ENCODE peak calls at places on chromosome 9, in four cellular contexts. One of them, this sample, is unnamed.

GRCh38 chr9:126532019-126532462 is 81.7 kb upstream of the LMX1B start:
- DNase-seq in upper lobe of right lung: no peak
- DNase-seq in naive thymus-derived CD4-positive, alpha-beta T cell: no peak
- DNase-seq in tibial nerve: no peak
- DNase-seq in this sample: no peak

GRCh38 chr9:79583957-79584654 is 12.3 kb downstream of the TLE4 start:
- DNase-seq in upper lobe of right lung: peak; percentile 75
- DNase-seq in naive thymus-derived CD4-positive, alpha-beta T cell: no peak
- DNase-seq in tibial nerve: no peak
- DNase-seq in this sample: peak; percentile 40

GRCh38 chr9:130869250-130869649 is 27.4 kb downstream of the QRFP start:
- DNase-seq in upper lobe of right lung: peak; percentile 55
- DNase-seq in naive thymus-derived CD4-positive, alpha-beta T cell: no peak
- DNase-seq in tibial nerve: peak; percentile 50
- DNase-seq in this sample: peak; percentile 65

GRCh38 chr9:73116030-73116429 is 35.6 kb upstream of the ANXA1 start:
- DNase-seq in upper lobe of right lung: no peak
- DNase-seq in naive thymus-derived CD4-positive, alpha-beta T cell: no peak
- DNase-seq in tibial nerve: no peak
- DNase-seq in this sample: no peak

GRCh38 chr9:105067895-105068580 is 140.1 kb upstream of the ABCA1 start:
- DNase-seq in upper lobe of right lung: no peak
- DNase-seq in naive thymus-derived CD4-positive, alpha-beta T cell: no peak
- DNase-seq in tibial nerve: no peak
- DNase-seq in this sample: no peak

GRCh38 chr9:126162611-126163381 is 163.8 kb upstream of the MVB12B start:
- DNase-seq in upper lobe of right lung: peak; percentile 56
- DNase-seq in naive thymus-derived CD4-positive, alpha-beta T cell: no peak
- DNase-seq in tibial nerve: no peak
- DNase-seq in this sample: no peak

GRCh38 chr9:17052626-17053025 is 82.2 kb upstream of the CNTLN start:
- DNase-seq in upper lobe of right lung: no peak
- DNase-seq in naive thymus-derived CD4-positive, alpha-beta T cell: no peak
- DNase-seq in tibial nerve: no peak
- DNase-seq in this sample: no peak

GRCh38 chr9:72983512-72984021 is 30.7 kb upstream of the ALDH1A1 start:
- DNase-seq in upper lobe of right lung: no peak
- DNase-seq in naive thymus-derived CD4-positive, alpha-beta T cell: no peak
- DNase-seq in tibial nerve: no peak
- DNase-seq in this sample: no peak

GRCh38 chr9:16458696-16459420 is 411.6 kb downstream of the BNC2 start:
- DNase-seq in upper lobe of right lung: no peak
- DNase-seq in naive thymus-derived CD4-positive, alpha-beta T cell: no peak
- DNase-seq in tibial nerve: no peak
- DNase-seq in this sample: no peak

GRCh38 chr9:126499911-126500599 is 113.7 kb upstream of the LMX1B start:
- DNase-seq in upper lobe of right lung: no peak
- DNase-seq in naive thymus-derived CD4-positive, alpha-beta T cell: no peak
- DNase-seq in tibial nerve: no peak
- DNase-seq in this sample: no peak

GRCh38 chr9:121824651-121825480 is 173.4 kb downstream of the DAB2IP start:
- DNase-seq in upper lobe of right lung: peak; percentile 40
- DNase-seq in naive thymus-derived CD4-positive, alpha-beta T cell: no peak
- DNase-seq in tibial nerve: no peak
- DNase-seq in this sample: no peak

GRCh38 chr9:92550765-92551164 is 15.0 kb upstream of the ECM2 start:
- DNase-seq in upper lobe of right lung: no peak
- DNase-seq in naive thymus-derived CD4-positive, alpha-beta T cell: no peak
- DNase-seq in tibial nerve: no peak
- DNase-seq in this sample: no peak

GRCh38 chr9:118366228-118366627 is 662.0 kb downstream of the TLR4 start:
- DNase-seq in upper lobe of right lung: no peak
- DNase-seq in naive thymus-derived CD4-positive, alpha-beta T cell: no peak
- DNase-seq in tibial nerve: no peak
- DNase-seq in this sample: no peak
- H3K9me3 ChIP-seq in upper lobe of right lung: no peaks in the 10 kb centered on the region
- H3K9me3 ChIP-seq in naive thymus-derived CD4-positive, alpha-beta T cell: no peaks in the 10 kb centered on the region
- H3K9me3 ChIP-seq in tibial nerve: no peaks in the 10 kb centered on the region
- H3K9me3 ChIP-seq in this sample: no peaks in the 10 kb centered on the region

GRCh38 chr9:133148351-133149129 is 15.2 kb downstream of the GBGT1 start:
- DNase-seq in upper lobe of right lung: peak; percentile 88
- DNase-seq in naive thymus-derived CD4-positive, alpha-beta T cell: peak; percentile 72
- DNase-seq in tibial nerve: no peak
- DNase-seq in this sample: peak; percentile 87
- H3K4me1 ChIP-seq in upper lobe of right lung: peaks cover 30% of the 10 kb centered on the region
- H3K4me1 ChIP-seq in naive thymus-derived CD4-positive, alpha-beta T cell: peaks cover 40% of the 10 kb centered on the region
- H3K4me1 ChIP-seq in tibial nerve: no peaks in the 10 kb centered on the region
- H3K4me1 ChIP-seq in this sample: peaks cover 31% of the 10 kb centered on the region

GRCh38 chr9:38685535-38685934 is 34.4 kb downstream of the FAM240B start:
- DNase-seq in upper lobe of right lung: no peak
- DNase-seq in naive thymus-derived CD4-positive, alpha-beta T cell: no peak
- DNase-seq in tibial nerve: no peak
- DNase-seq in this sample: no peak

GRCh38 chr9:38686923-38687322 is 33.0 kb downstream of the FAM240B start:
- DNase-seq in upper lobe of right lung: no peak
- DNase-seq in naive thymus-derived CD4-positive, alpha-beta T cell: no peak
- DNase-seq in tibial nerve: no peak
- DNase-seq in this sample: no peak

GRCh38 chr9:38689678-38690077 is 30.3 kb downstream of the FAM240B start:
- DNase-seq in upper lobe of right lung: no peak
- DNase-seq in naive thymus-derived CD4-positive, alpha-beta T cell: no peak
- DNase-seq in tibial nerve: no peak
- DNase-seq in this sample: no peak

GRCh38 chr9:38687389-38687842 is 32.5 kb downstream of the FAM240B start:
- DNase-seq in upper lobe of right lung: peak; percentile 90
- DNase-seq in naive thymus-derived CD4-positive, alpha-beta T cell: peak; percentile 6
- DNase-seq in tibial nerve: no peak
- DNase-seq in this sample: peak; percentile 39

DNA sequence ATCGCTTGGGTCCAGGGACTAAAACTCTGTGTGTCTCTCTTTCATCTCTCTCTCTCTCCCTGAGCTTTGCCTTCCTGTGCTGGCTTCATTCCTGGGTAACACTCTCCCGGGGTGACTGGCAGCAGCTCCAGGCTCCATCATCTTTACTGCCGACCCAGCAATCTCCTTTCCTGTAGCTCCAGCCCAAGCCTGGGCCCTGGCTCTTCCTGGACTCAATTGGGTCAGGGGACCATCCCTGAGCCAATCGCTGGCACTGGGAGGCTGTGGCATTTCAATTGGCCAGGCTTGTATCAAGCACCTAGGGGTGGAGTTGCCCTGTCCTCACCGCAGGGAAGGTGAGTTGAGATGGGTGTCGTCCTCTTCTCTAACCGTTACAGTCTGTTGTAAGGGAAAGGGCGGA is 31.9 kb downstream of the FAM240B start:
- DNase-seq in upper lobe of right lung: no peak
- DNase-seq in naive thymus-derived CD4-positive, alpha-beta T cell: no peak
- DNase-seq in tibial nerve: no peak
- DNase-seq in this sample: no peak
- H3K4me3 ChIP-seq in upper lobe of right lung: no peak overlapping the region
- H3K4me3 ChIP-seq in naive thymus-derived CD4-positive, alpha-beta T cell: no peak overlapping the region
- H3K4me3 ChIP-seq in tibial nerve: no peak overlapping the region
- H3K4me3 ChIP-seq in this sample: no peak overlapping the region

DNA sequence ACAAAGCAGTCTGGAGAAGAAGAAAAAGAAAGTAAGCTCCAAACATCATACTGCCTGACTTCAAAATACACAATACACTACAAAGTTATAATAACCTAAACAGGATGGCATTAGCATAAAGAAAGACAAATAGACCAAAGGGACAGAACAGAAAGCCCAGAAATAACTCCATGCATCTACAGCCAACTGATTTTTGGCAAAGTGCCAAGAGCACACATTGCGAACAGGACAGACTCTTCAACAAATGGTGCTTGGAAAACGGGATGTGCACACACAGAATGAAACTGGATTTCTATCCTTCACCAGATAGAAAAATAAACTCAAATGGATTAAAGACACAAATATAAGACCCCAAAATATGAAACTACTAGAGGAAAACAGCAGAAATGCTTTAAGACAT is 66.6 kb upstream of the SPATA31E1 start:
- DNase-seq in upper lobe of right lung: no peak
- DNase-seq in naive thymus-derived CD4-positive, alpha-beta T cell: no peak
- DNase-seq in tibial nerve: peak; percentile 37
- DNase-seq in this sample: no peak
- H3K9me3 ChIP-seq in upper lobe of right lung: no peaks in the 10 kb centered on the region
- H3K9me3 ChIP-seq in naive thymus-derived CD4-positive, alpha-beta T cell: no peaks in the 10 kb centered on the region
- H3K9me3 ChIP-seq in tibial nerve: no peaks in the 10 kb centered on the region
- H3K9me3 ChIP-seq in this sample: no peaks in the 10 kb centered on the region

DNA sequence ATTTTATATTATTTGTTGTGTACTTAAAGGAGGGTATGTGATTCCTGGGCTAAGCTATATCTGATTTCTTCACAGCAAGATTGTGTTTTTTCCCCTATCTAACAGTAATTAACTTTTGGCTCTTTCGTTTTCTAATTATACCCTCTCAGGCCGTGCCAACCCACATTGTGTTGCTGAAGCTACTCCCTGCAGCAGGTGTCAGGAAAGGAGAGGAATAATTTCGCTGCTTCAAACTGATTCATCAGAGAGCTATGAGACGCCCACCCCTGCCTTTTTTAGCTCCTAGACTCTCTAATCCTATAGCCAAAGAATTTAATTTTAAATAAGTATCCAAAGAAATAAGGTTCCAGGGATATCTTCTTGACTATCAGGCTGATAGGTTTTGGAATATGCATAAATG is 3.8 kb downstream of the CAVIN4 start:
- DNase-seq in upper lobe of right lung: no peak
- DNase-seq in naive thymus-derived CD4-positive, alpha-beta T cell: no peak
- DNase-seq in tibial nerve: no peak
- DNase-seq in this sample: no peak
- H3K4me1 ChIP-seq in upper lobe of right lung: no peaks in the 10 kb centered on the region
- H3K4me1 ChIP-seq in naive thymus-derived CD4-positive, alpha-beta T cell: no peaks in the 10 kb centered on the region
- H3K4me1 ChIP-seq in tibial nerve: no peaks in the 10 kb centered on the region
- H3K4me1 ChIP-seq in this sample: peaks cover 27% of the 10 kb centered on the region

GRCh38 chr9:137113385-137114159 is 961 bp downstream of the DPP7 start:
- DNase-seq in upper lobe of right lung: peak; percentile 68
- DNase-seq in naive thymus-derived CD4-positive, alpha-beta T cell: peak; percentile 21
- DNase-seq in tibial nerve: no peak
- DNase-seq in this sample: no peak
- H3K4me3 ChIP-seq in upper lobe of right lung: peak overlapping the region; percentile 36
- H3K4me3 ChIP-seq in naive thymus-derived CD4-positive, alpha-beta T cell: no peak overlapping the region
- H3K4me3 ChIP-seq in tibial nerve: no peak overlapping the region
- H3K4me3 ChIP-seq in this sample: peak overlapping the region; percentile 81

GRCh38 chr9:103304797-103305196 is 309.7 kb downstream of the CYLC2 start:
- DNase-seq in upper lobe of right lung: no peak
- DNase-seq in naive thymus-derived CD4-positive, alpha-beta T cell: no peak
- DNase-seq in tibial nerve: no peak
- DNase-seq in this sample: no peak
- H3K9me3 ChIP-seq in upper lobe of right lung: peaks cover 6% of the 10 kb centered on the region
- H3K9me3 ChIP-seq in naive thymus-derived CD4-positive, alpha-beta T cell: peaks cover 6% of the 10 kb centered on the region
- H3K9me3 ChIP-seq in tibial nerve: peaks cover 9% of the 10 kb centered on the region
- H3K9me3 ChIP-seq in this sample: no peaks in the 10 kb centered on the region

GRCh38 chr9:134066923-134067851 is 639 bp downstream of the BRD3 start:
- DNase-seq in upper lobe of right lung: peak; percentile 70
- DNase-seq in naive thymus-derived CD4-positive, alpha-beta T cell: peak; percentile 51
- DNase-seq in tibial nerve: no peak
- DNase-seq in this sample: peak; percentile 66
- H3K4me1 ChIP-seq in upper lobe of right lung: peaks cover 34% of the 10 kb centered on the region
- H3K4me1 ChIP-seq in naive thymus-derived CD4-positive, alpha-beta T cell: peaks cover 26% of the 10 kb centered on the region
- H3K4me1 ChIP-seq in tibial nerve: no peaks in the 10 kb centered on the region
- H3K4me1 ChIP-seq in this sample: peaks cover 41% of the 10 kb centered on the region

DNA sequence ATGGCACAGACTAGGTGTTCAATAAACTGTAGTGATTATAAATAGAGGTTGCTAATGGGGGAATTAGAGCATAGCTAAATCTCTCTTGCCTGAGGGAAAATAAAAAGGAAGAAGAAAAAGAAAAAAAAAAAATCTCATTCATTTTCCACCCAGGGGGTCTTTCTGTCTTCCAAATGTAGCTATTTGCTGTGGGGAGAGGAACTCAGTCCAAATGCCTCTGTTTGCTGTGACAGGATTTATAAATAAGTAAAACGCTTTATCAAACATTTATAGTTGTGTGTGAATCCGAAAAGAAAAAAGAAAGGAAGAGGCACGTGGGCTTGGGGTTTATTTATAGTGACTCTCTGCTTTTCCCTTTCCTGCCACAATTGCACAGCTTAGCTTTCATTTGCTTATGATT is 245.8 kb downstream of the ASTN2 start:
- DNase-seq in upper lobe of right lung: no peak
- DNase-seq in naive thymus-derived CD4-positive, alpha-beta T cell: no peak
- DNase-seq in tibial nerve: no peak
- DNase-seq in this sample: no peak
- H3K4me3 ChIP-seq in upper lobe of right lung: no peak overlapping the region
- H3K4me3 ChIP-seq in naive thymus-derived CD4-positive, alpha-beta T cell: no peak overlapping the region
- H3K4me3 ChIP-seq in tibial nerve: no peak overlapping the region
- H3K4me3 ChIP-seq in this sample: no peak overlapping the region

GRCh38 chr9:1416261-1416660 is 366.1 kb downstream of the DMRT2 start:
- DNase-seq in upper lobe of right lung: no peak
- DNase-seq in naive thymus-derived CD4-positive, alpha-beta T cell: no peak
- DNase-seq in tibial nerve: no peak
- DNase-seq in this sample: no peak
- H3K9me3 ChIP-seq in upper lobe of right lung: no peaks in the 10 kb centered on the region
- H3K9me3 ChIP-seq in naive thymus-derived CD4-positive, alpha-beta T cell: no peaks in the 10 kb centered on the region
- H3K9me3 ChIP-seq in tibial nerve: no peaks in the 10 kb centered on the region
- H3K9me3 ChIP-seq in this sample: no peaks in the 10 kb centered on the region

This sample was measured in psoas muscle.